ENCODE peak calls at places on chromosomes 12 and 14, in five cellular contexts. U, X, P, J and A are unnamed samples.

GRCh38 chr14:65026526-65026925 is 39.8 kb downstream of the FNTB start:
- DNase-seq in P (no peak), X (no peak), U (no peak), J (no peak), A (no peak)

GRCh38 chr12:72465940-72466630 is 193.9 kb downstream of the TRHDE start:
- DNase-seq in X (no peak), J (no peak), U (no peak), P (no peak), A (no peak)

GRCh38 chr14:49769171-49769570 is 1.2 kb downstream of the KLHDC2 start:
- DNase-seq in X (no peak), J (peak), U (no peak), P (no peak), A (no peak)

GRCh38 chr14:47207636-47208035 is 467.8 kb downstream of the MDGA2 start:
- DNase-seq in P (no peak), J (no peak), X (no peak), U (no peak), A (no peak)

GRCh38 chr12:71804505-71804904 is 35.1 kb upstream of the TBC1D15 start:
- DNase-seq in P (no peak), J (no peak), U (no peak), X (no peak), A (no peak)

GRCh38 chr12:62714409-62715075 is 220.4 kb downstream of the PPM1H start:
- DNase-seq in U (no peak), X (no peak), J (no peak), P (no peak), A (no peak)

GRCh38 chr12:51914034-51914923 is 7.0 kb downstream of the ACVRL1 start:
- DNase-seq in U (no peak), J (no peak), P (no peak), X (no peak), A (no peak)

GRCh38 chr12:30507576-30507975 is 188.1 kb downstream of the IPO8 start:
- DNase-seq in X (no peak), P (no peak), J (no peak), U (no peak), A (no peak)

GRCh38 chr14:25756880-25757279 is 706.9 kb upstream of the STXBP6 start:
- DNase-seq in J (no peak), X (no peak), P (no peak), U (no peak), A (no peak)

GRCh38 chr14:51616256-51616655 is 35.5 kb upstream of the FRMD6 start:
- DNase-seq in U (no peak), X (no peak), P (no peak), J (peak), A (no peak)

GRCh38 chr14:102408729-102409128 is 46.0 kb downstream of the TECPR2 start:
- DNase-seq in X (peak), J (peak), U (peak), P (no peak), A (peak)

GRCh38 chr14:69043598-69044267 is 64.6 kb upstream of the ACTN1 start:
- DNase-seq in J (peak), U (peak), P (peak), X (peak), A (no peak)

GRCh38 chr14:24693353-24693737 is 59.4 kb upstream of the GZMB start:
- DNase-seq in U (no peak), P (peak), J (no peak), X (no peak), A (no peak)

GRCh38 chr14:97832734-97833133 is 1035.6 kb downstream of the VRK1 start:
- DNase-seq in X (no peak), U (no peak), P (no peak), J (no peak), A (no peak)

GRCh38 chr12:51391047-51391837 is at the start of gene GALNT6:
- DNase-seq in U (peak), J (no peak), X (no peak), P (peak), A (no peak)

GRCh38 chr12:48969847-48970701 is 1.5 kb downstream of the WNT10B start:
- DNase-seq in J (no peak), P (no peak), X (no peak), U (no peak), A (no peak)

GRCh38 chr12:31008241-31008711 is 65.4 kb upstream of the DDX11 start:
- DNase-seq in U (no peak), P (no peak), X (no peak), J (no peak), A (no peak)

GRCh38 chr12:131001493-131001892 is 47.8 kb downstream of the ADGRD1 start:
- DNase-seq in U (no peak), X (no peak), P (no peak), J (no peak), A (no peak)

GRCh38 chr12:111429760-111430417 is 24.2 kb downstream of the SH2B3 start:
- DNase-seq in P (no peak), X (no peak), U (no peak), J (no peak), A (no peak)

GRCh38 chr12:92505373-92506340 is 197.1 kb upstream of the PLEKHG7 start:
- DNase-seq in P (peak), U (peak), J (peak), X (no peak), A (no peak)

DNA sequence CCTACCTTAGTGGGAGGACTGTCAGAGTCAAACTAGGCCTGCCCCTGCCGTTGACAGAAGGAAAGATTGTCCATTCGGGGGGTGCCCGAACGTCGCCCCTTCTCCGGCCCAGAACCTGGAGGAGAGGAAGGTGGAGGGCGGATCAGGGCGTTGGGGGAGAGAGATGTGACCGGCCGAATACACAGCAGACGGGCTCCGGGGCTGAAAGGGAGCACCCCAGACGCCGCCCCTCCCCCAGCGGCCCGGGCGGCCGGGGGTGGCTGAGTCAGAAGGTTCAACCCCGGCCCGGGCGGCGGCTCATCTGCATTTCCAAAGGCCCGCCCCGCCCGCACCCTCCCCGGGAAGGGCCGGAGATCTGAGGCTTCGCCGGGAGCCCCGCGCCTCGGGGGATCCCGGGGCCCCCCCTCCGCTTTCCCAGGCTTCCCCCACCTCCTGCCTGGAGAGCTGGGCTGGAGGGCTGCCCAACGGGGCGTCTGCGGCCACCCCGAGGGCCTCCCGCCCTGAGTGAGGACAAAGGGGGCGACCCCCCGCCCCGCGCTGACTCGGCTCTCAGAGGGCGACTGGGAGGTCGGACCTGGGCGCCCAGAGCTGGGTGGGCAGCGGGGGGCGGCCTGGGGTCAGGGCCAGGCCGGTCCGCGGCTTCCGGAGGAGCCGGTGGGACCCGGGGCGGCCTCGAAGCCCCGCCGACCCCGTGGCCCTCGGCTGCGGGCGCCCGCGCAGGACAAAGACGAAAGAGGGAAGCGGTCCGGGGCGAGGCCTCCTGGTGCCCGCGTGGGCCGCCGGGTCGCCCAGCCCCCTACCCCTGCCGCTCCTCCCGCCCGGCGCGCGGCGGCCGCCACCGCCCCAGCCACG is 3.7 kb upstream of the SETD1B start:
- DNase-seq in X (peak), U (peak), J (peak), P (peak), A (peak)
- TF ChIP-seq POLR2A in X (peak), U (peak), J (no peak), P (no peak), A (peak)

DNA sequence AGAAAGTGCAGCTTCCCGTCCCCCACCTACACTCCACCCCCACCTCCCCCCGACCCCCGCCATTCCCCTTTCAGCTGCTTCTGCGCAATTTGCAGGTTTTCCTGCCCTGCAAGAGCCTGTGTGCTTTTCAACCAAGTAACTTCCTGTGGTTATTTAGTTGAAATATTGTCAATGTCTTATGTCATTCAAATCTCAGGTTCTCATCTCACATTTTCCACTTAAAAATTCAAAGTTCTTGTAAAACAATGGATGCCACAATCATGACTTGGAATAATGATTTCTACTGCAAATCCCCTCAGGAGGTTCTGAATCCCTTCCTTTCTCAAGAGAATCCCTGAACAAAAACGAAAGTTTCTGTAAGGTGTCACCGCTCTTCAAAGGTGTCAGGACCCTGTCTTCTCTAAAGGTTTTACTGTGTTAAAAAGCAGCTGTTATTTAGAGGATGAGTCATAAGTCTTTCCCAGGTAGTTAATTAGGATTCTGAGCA is 31.6 kb downstream of the WBP11 start:
- DNase-seq in U (no peak), J (no peak), X (no peak), P (peak), A (no peak)
- H3K4me3 ChIP-seq in U (peak), J (no peak), X (peak), P (peak), A (peak)

GRCh38 chr12:53251477-53252348 is 16.4 kb upstream of the ESPL1 start:
- DNase-seq in J (peak), X (peak), U (peak), P (peak), A (peak)
- TF ChIP-seq POLR2A in J (peak), X (no peak), U (peak), P (peak), A (peak)

GRCh38 chr12:121209221-121209620 is 708 bp upstream of the P2RX4 start:
- DNase-seq in P (no peak), X (no peak), U (no peak), J (no peak), A (no peak)
- H3K4me3 ChIP-seq in P (peak), X (peak), U (peak), J (no peak), A (peak)